ENCODE peak calls at places on chromosome 18, in four cellular contexts. One of them, this sample, is unnamed.

GRCh38 chr18:33201509-33201926 is 239.0 kb downstream of the CCDC178 start:
- DNase-seq in GF-D8: no peak
- DNase-seq in stomach: no peak
- DNase-seq in GDM1: no peak
- DNase-seq in this sample: peak; percentile 28

GRCh38 chr18:68454511-68455228 is 260.2 kb downstream of the TMX3 start:
- DNase-seq in GF-D8: no peak
- DNase-seq in stomach: no peak
- DNase-seq in GDM1: no peak
- DNase-seq in this sample: no peak

GRCh38 chr18:60391571-60392226 is 19.1 kb upstream of the MC4R start:
- DNase-seq in stomach: no peak
- DNase-seq in GF-D8: no peak
- DNase-seq in GDM1: no peak
- DNase-seq in this sample: no peak

GRCh38 chr18:34767601-34768027 is 57.5 kb downstream of the DTNA start:
- DNase-seq in GDM1: no peak
- DNase-seq in stomach: no peak
- DNase-seq in GF-D8: no peak
- DNase-seq in this sample: no peak

GRCh38 chr18:31273812-31274527 is 44.0 kb upstream of the DSG1 start:
- DNase-seq in GDM1: no peak
- DNase-seq in stomach: no peak
- DNase-seq in GF-D8: no peak
- DNase-seq in this sample: no peak

GRCh38 chr18:23981369-23981768 is 33.2 kb upstream of the TTC39C start:
- DNase-seq in GF-D8: no peak
- DNase-seq in stomach: no peak
- DNase-seq in GDM1: no peak
- DNase-seq in this sample: no peak

GRCh38 chr18:23226930-23227728 is 91.8 kb downstream of the CABLES1 start:
- DNase-seq in stomach: no peak
- DNase-seq in GF-D8: no peak
- DNase-seq in GDM1: no peak
- DNase-seq in this sample: no peak

GRCh38 chr18:28152354-28152753 is 24.6 kb downstream of the CDH2 start:
- DNase-seq in GDM1: no peak
- DNase-seq in stomach: no peak
- DNase-seq in GF-D8: no peak
- DNase-seq in this sample: no peak

GRCh38 chr18:79664525-79665125 is 15.0 kb upstream of the CTDP1 start:
- DNase-seq in GF-D8: no peak
- DNase-seq in GDM1: no peak
- DNase-seq in stomach: no peak
- DNase-seq in this sample: no peak

GRCh38 chr18:46916551-46917107 is 678 bp downstream of the PIAS2 start:
- DNase-seq in GDM1: peak; percentile 23
- DNase-seq in stomach: no peak
- DNase-seq in GF-D8: peak; percentile 33
- DNase-seq in this sample: peak; percentile 41

GRCh38 chr18:32349728-32350395 is 120.8 kb downstream of the GAREM1 start:
- DNase-seq in GDM1: no peak
- DNase-seq in stomach: peak; percentile 72
- DNase-seq in GF-D8: no peak
- DNase-seq in this sample: no peak

GRCh38 chr18:76457475-76457874 is 37.6 kb downstream of the ZNF516 start:
- DNase-seq in GF-D8: no peak
- DNase-seq in stomach: no peak
- DNase-seq in GDM1: no peak
- DNase-seq in this sample: no peak

GRCh38 chr18:43180814-43181213 is 65.3 kb upstream of the RIT2 start:
- DNase-seq in GF-D8: no peak
- DNase-seq in stomach: no peak
- DNase-seq in GDM1: no peak
- DNase-seq in this sample: no peak

GRCh38 chr18:51195086-51195601 is 2.3 kb downstream of the MEX3C start:
- DNase-seq in stomach: no peak
- DNase-seq in GDM1: no peak
- DNase-seq in GF-D8: no peak
- DNase-seq in this sample: no peak

GRCh38 chr18:35282353-35282752 is 7.7 kb downstream of the ZSCAN30 start:
- DNase-seq in GDM1: no peak
- DNase-seq in GF-D8: no peak
- DNase-seq in stomach: no peak
- DNase-seq in this sample: no peak

GRCh38 chr18:63956755-63957154 is 7.7 kb downstream of the HMSD start:
- DNase-seq in GDM1: no peak
- DNase-seq in stomach: no peak
- DNase-seq in GF-D8: no peak
- DNase-seq in this sample: no peak

GRCh38 chr18:697771-698170 is 14.7 kb downstream of the ENOSF1 start:
- DNase-seq in stomach: peak; percentile 13
- DNase-seq in GDM1: no peak
- DNase-seq in GF-D8: no peak
- DNase-seq in this sample: no peak

GRCh38 chr18:3319894-3320438 is 58.0 kb downstream of the MYL12B start:
- DNase-seq in GDM1: no peak
- DNase-seq in stomach: no peak
- DNase-seq in GF-D8: no peak
- DNase-seq in this sample: no peak

GRCh38 chr18:59672125-59672769 is 25.0 kb downstream of the CCBE1 start:
- DNase-seq in stomach: no peak
- DNase-seq in GF-D8: no peak
- DNase-seq in GDM1: no peak
- DNase-seq in this sample: no peak

GRCh38 chr18:46373787-46374186 is 269.6 kb downstream of the HAUS1 start:
- DNase-seq in stomach: no peak
- DNase-seq in GDM1: no peak
- DNase-seq in GF-D8: no peak
- DNase-seq in this sample: no peak

GRCh38 chr18:51010218-51010617 is 19.8 kb upstream of the SMAD4 start:
- DNase-seq in stomach: no peak
- DNase-seq in GF-D8: no peak
- DNase-seq in GDM1: no peak
- DNase-seq in this sample: no peak

GRCh38 chr18:31505161-31505560 is 7.2 kb downstream of the DSG2 start:
- DNase-seq in stomach: no peak
- DNase-seq in GF-D8: no peak
- DNase-seq in GDM1: peak; percentile 42
- DNase-seq in this sample: no peak

GRCh38 chr18:59874166-59874565 is 25.6 kb upstream of the PMAIP1 start:
- DNase-seq in stomach: no peak
- DNase-seq in GDM1: no peak
- DNase-seq in GF-D8: no peak
- DNase-seq in this sample: no peak

GRCh38 chr18:26617151-26617554 is 68.8 kb upstream of the KCTD1 start:
- DNase-seq in GDM1: no peak
- DNase-seq in stomach: no peak
- DNase-seq in GF-D8: no peak
- DNase-seq in this sample: no peak

GRCh38 chr18:47036298-47036874 is 965 bp upstream of the ELOA2 start:
- DNase-seq in GDM1: no peak
- DNase-seq in stomach: no peak
- DNase-seq in GF-D8: no peak
- DNase-seq in this sample: peak; percentile 46

GRCh38 chr18:64405161-64405560 is 256.3 kb upstream of the LINC00305 start:
- DNase-seq in GDM1: no peak
- DNase-seq in stomach: no peak
- DNase-seq in GF-D8: no peak
- DNase-seq in this sample: no peak

GRCh38 chr18:27843783-27844415 is 333.0 kb downstream of the CDH2 start:
- DNase-seq in stomach: no peak
- DNase-seq in GF-D8: no peak
- DNase-seq in GDM1: no peak
- DNase-seq in this sample: no peak

GRCh38 chr18:26971327-26971918 is 105.9 kb upstream of the AQP4 start:
- DNase-seq in GF-D8: no peak
- DNase-seq in stomach: no peak
- DNase-seq in GDM1: no peak
- DNase-seq in this sample: no peak

GRCh38 chr18:33711514-33711913 is 133.5 kb downstream of the ASXL3 start:
- DNase-seq in GDM1: no peak
- DNase-seq in stomach: no peak
- DNase-seq in GF-D8: no peak
- DNase-seq in this sample: no peak

GRCh38 chr18:61942072-61942471 is 49.3 kb upstream of the RNF152 start:
- DNase-seq in stomach: no peak
- DNase-seq in GDM1: no peak
- DNase-seq in GF-D8: no peak
- DNase-seq in this sample: no peak

GRCh38 chr18:61702007-61702406 is 190.8 kb downstream of the RNF152 start:
- DNase-seq in GDM1: no peak
- DNase-seq in stomach: no peak
- DNase-seq in GF-D8: no peak
- DNase-seq in this sample: no peak

GRCh38 chr18:38545071-38545470 is 979.5 kb upstream of the CELF4 start:
- DNase-seq in stomach: no peak
- DNase-seq in GF-D8: no peak
- DNase-seq in GDM1: peak; percentile 81
- DNase-seq in this sample: peak; percentile 58

GRCh38 chr18:58584219-58585127 is 44.4 kb downstream of the ALPK2 start:
- DNase-seq in GF-D8: no peak
- DNase-seq in GDM1: no peak
- DNase-seq in stomach: no peak
- DNase-seq in this sample: no peak

GRCh38 chr18:79604205-79604912 is 75.2 kb upstream of the CTDP1 start:
- DNase-seq in GDM1: no peak
- DNase-seq in GF-D8: no peak
- DNase-seq in stomach: no peak
- DNase-seq in this sample: no peak

GRCh38 chr18:36440614-36441013 is 143.1 kb downstream of the FHOD3 start:
- DNase-seq in stomach: no peak
- DNase-seq in GDM1: no peak
- DNase-seq in GF-D8: no peak
- DNase-seq in this sample: no peak

GRCh38 chr18:907880-908512 is 3.3 kb downstream of the ADCYAP1 start:
- DNase-seq in GDM1: no peak
- DNase-seq in GF-D8: no peak
- DNase-seq in stomach: no peak
- DNase-seq in this sample: no peak

This sample was measured in Kasumi-1.